ENCODE peak calls at places on chromosomes 13 and 19, in six cellular contexts. One of them, this sample, is unnamed.

GRCh38 chr13:112688560-112689497 is 1.0 kb upstream of the ATP11A start:
- DNase-seq in colonic mucosa: peak
- DNase-seq in CD8-positive, alpha-beta T cell: no peak
- DNase-seq in fibroblast of the aortic adventitia: peak
- DNase-seq in PC-9: no peak
- DNase-seq in IMR-90: no peak
- DNase-seq in this sample: no peak

GRCh38 chr19:5624741-5625140 is 1.9 kb downstream of the SAFB start:
- DNase-seq in colonic mucosa: no peak
- DNase-seq in CD8-positive, alpha-beta T cell: no peak
- DNase-seq in fibroblast of the aortic adventitia: no peak
- DNase-seq in PC-9: no peak
- DNase-seq in IMR-90: no peak
- DNase-seq in this sample: peak

GRCh38 chr19:45187421-45188100 is 9.0 kb downstream of the BLOC1S3 start:
- DNase-seq in colonic mucosa: no peak
- DNase-seq in CD8-positive, alpha-beta T cell: peak
- DNase-seq in fibroblast of the aortic adventitia: no peak
- DNase-seq in PC-9: peak
- DNase-seq in IMR-90: no peak
- DNase-seq in this sample: no peak

GRCh38 chr13:81907973-81908372 is 1567.0 kb upstream of the SPRY2 start:
- DNase-seq in colonic mucosa: no peak
- DNase-seq in CD8-positive, alpha-beta T cell: no peak
- DNase-seq in fibroblast of the aortic adventitia: no peak
- DNase-seq in PC-9: no peak
- DNase-seq in IMR-90: no peak
- DNase-seq in this sample: no peak

GRCh38 chr19:35790981-35791813 is 15.8 kb downstream of the ARHGAP33 start:
- DNase-seq in colonic mucosa: no peak
- DNase-seq in CD8-positive, alpha-beta T cell: no peak
- DNase-seq in fibroblast of the aortic adventitia: no peak
- DNase-seq in PC-9: no peak
- DNase-seq in IMR-90: no peak
- DNase-seq in this sample: no peak

GRCh38 chr19:46755853-46756543 is 9.7 kb upstream of the STRN4 start:
- DNase-seq in colonic mucosa: no peak
- DNase-seq in CD8-positive, alpha-beta T cell: no peak
- DNase-seq in fibroblast of the aortic adventitia: no peak
- DNase-seq in PC-9: no peak
- DNase-seq in IMR-90: no peak
- DNase-seq in this sample: no peak

GRCh38 chr13:51957377-51958216 is 53.7 kb downstream of the ATP7B start:
- DNase-seq in colonic mucosa: no peak
- DNase-seq in CD8-positive, alpha-beta T cell: no peak
- DNase-seq in fibroblast of the aortic adventitia: no peak
- DNase-seq in PC-9: no peak
- DNase-seq in IMR-90: no peak
- DNase-seq in this sample: no peak

GRCh38 chr19:11538232-11539036 is at the start of gene CNN1:
- DNase-seq in colonic mucosa: no peak
- DNase-seq in CD8-positive, alpha-beta T cell: no peak
- DNase-seq in fibroblast of the aortic adventitia: peak
- DNase-seq in PC-9: no peak
- DNase-seq in IMR-90: peak
- DNase-seq in this sample: peak

GRCh38 chr13:110137677-110138008 is 169.3 kb downstream of the COL4A1 start:
- DNase-seq in colonic mucosa: peak
- DNase-seq in CD8-positive, alpha-beta T cell: no peak
- DNase-seq in fibroblast of the aortic adventitia: peak
- DNase-seq in PC-9: peak
- DNase-seq in IMR-90: no peak
- DNase-seq in this sample: no peak

GRCh38 chr13:30159446-30159839 is 147.9 kb downstream of the KATNAL1 start:
- DNase-seq in colonic mucosa: no peak
- DNase-seq in CD8-positive, alpha-beta T cell: no peak
- DNase-seq in fibroblast of the aortic adventitia: peak
- DNase-seq in PC-9: no peak
- DNase-seq in IMR-90: peak
- DNase-seq in this sample: no peak

GRCh38 chr13:39818953-39819352 is 163.5 kb downstream of the COG6 start:
- DNase-seq in colonic mucosa: no peak
- DNase-seq in CD8-positive, alpha-beta T cell: no peak
- DNase-seq in fibroblast of the aortic adventitia: no peak
- DNase-seq in PC-9: no peak
- DNase-seq in IMR-90: peak
- DNase-seq in this sample: no peak

GRCh38 chr19:43594710-43595604 is 977 bp downstream of the IRGQ start:
- DNase-seq in colonic mucosa: peak
- DNase-seq in CD8-positive, alpha-beta T cell: peak
- DNase-seq in fibroblast of the aortic adventitia: peak
- DNase-seq in PC-9: peak
- DNase-seq in IMR-90: peak
- DNase-seq in this sample: peak

GRCh38 chr19:28314771-28315170 is 898.2 kb downstream of the UQCRFS1 start:
- DNase-seq in colonic mucosa: no peak
- DNase-seq in CD8-positive, alpha-beta T cell: no peak
- DNase-seq in fibroblast of the aortic adventitia: no peak
- DNase-seq in PC-9: no peak
- DNase-seq in IMR-90: no peak
- DNase-seq in this sample: no peak

GRCh38 chr13:109330941-109331340 is 455.4 kb downstream of the IRS2 start:
- DNase-seq in colonic mucosa: no peak
- DNase-seq in CD8-positive, alpha-beta T cell: no peak
- DNase-seq in fibroblast of the aortic adventitia: no peak
- DNase-seq in PC-9: no peak
- DNase-seq in IMR-90: peak
- DNase-seq in this sample: no peak

GRCh38 chr13:44967656-44968451 is 21.4 kb downstream of the NUFIP1 start:
- DNase-seq in colonic mucosa: no peak
- DNase-seq in CD8-positive, alpha-beta T cell: no peak
- DNase-seq in fibroblast of the aortic adventitia: peak
- DNase-seq in PC-9: no peak
- DNase-seq in IMR-90: peak
- DNase-seq in this sample: no peak

GRCh38 chr19:7373862-7374261 is 25.1 kb downstream of the ARHGEF18 start:
- DNase-seq in colonic mucosa: no peak
- DNase-seq in CD8-positive, alpha-beta T cell: no peak
- DNase-seq in fibroblast of the aortic adventitia: no peak
- DNase-seq in PC-9: no peak
- DNase-seq in IMR-90: no peak
- DNase-seq in this sample: no peak

GRCh38 chr19:37114001-37114400 is 35.8 kb downstream of the ZNF420 start:
- DNase-seq in colonic mucosa: no peak
- DNase-seq in CD8-positive, alpha-beta T cell: no peak
- DNase-seq in fibroblast of the aortic adventitia: no peak
- DNase-seq in PC-9: no peak
- DNase-seq in IMR-90: no peak
- DNase-seq in this sample: no peak
- TF ChIP-seq CTCF in colonic mucosa: no peak
- TF ChIP-seq CTCF in CD8-positive, alpha-beta T cell: no peak
- TF ChIP-seq CTCF in fibroblast of the aortic adventitia: no peak
- TF ChIP-seq CTCF in PC-9: peak
- TF ChIP-seq CTCF in IMR-90: no peak
- TF ChIP-seq CTCF in this sample: peak

GRCh38 chr13:70104481-70104880 is 3.1 kb upstream of the ATXN8OS start:
- DNase-seq in colonic mucosa: no peak
- DNase-seq in CD8-positive, alpha-beta T cell: no peak
- DNase-seq in fibroblast of the aortic adventitia: no peak
- DNase-seq in PC-9: no peak
- DNase-seq in IMR-90: no peak
- DNase-seq in this sample: no peak

GRCh38 chr13:70098669-70099068 is 9.0 kb upstream of the ATXN8OS start:
- DNase-seq in colonic mucosa: no peak
- DNase-seq in CD8-positive, alpha-beta T cell: no peak
- DNase-seq in fibroblast of the aortic adventitia: no peak
- DNase-seq in PC-9: no peak
- DNase-seq in IMR-90: no peak
- DNase-seq in this sample: no peak
- TF ChIP-seq CTCF in colonic mucosa: peak
- TF ChIP-seq CTCF in CD8-positive, alpha-beta T cell: no peak
- TF ChIP-seq CTCF in fibroblast of the aortic adventitia: no peak
- TF ChIP-seq CTCF in PC-9: peak
- TF ChIP-seq CTCF in IMR-90: no peak
- TF ChIP-seq CTCF in this sample: peak

DNA sequence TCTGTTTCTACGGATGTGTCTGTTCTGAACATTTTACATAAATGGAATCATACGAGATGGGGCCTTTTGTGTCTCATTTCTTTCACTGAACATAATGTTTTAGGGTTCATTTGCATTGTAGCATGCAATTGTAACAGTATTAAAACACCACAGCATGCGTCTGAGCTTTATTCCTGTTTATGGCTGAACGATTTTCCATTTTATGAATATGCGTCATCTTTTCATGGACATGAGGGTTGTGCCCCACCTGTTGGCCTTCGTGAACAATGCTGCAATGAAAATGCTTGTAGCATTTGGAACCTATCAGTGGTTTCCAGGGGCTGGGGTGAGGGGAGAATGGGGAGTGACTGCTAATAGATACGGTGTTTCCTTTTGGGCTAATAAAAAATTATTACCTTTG is 5.1 kb downstream of the OR10H1 start:
- DNase-seq in colonic mucosa: peak
- DNase-seq in CD8-positive, alpha-beta T cell: no peak
- DNase-seq in fibroblast of the aortic adventitia: no peak
- DNase-seq in PC-9: peak
- DNase-seq in IMR-90: no peak
- DNase-seq in this sample: no peak
- TF ChIP-seq CTCF in colonic mucosa: peak
- TF ChIP-seq CTCF in CD8-positive, alpha-beta T cell: no peak
- TF ChIP-seq CTCF in fibroblast of the aortic adventitia: no peak
- TF ChIP-seq CTCF in PC-9: peak
- TF ChIP-seq CTCF in IMR-90: no peak
- TF ChIP-seq CTCF in this sample: no peak

GRCh38 chr19:55383789-55384575 is at the start of gene TMEM238:
- DNase-seq in colonic mucosa: peak
- DNase-seq in CD8-positive, alpha-beta T cell: no peak
- DNase-seq in fibroblast of the aortic adventitia: peak
- DNase-seq in PC-9: peak
- DNase-seq in IMR-90: peak
- DNase-seq in this sample: peak
- TF ChIP-seq CTCF in colonic mucosa: no peak
- TF ChIP-seq CTCF in CD8-positive, alpha-beta T cell: no peak
- TF ChIP-seq CTCF in fibroblast of the aortic adventitia: peak
- TF ChIP-seq CTCF in PC-9: no peak
- TF ChIP-seq CTCF in IMR-90: peak
- TF ChIP-seq CTCF in this sample: no peak

DNA sequence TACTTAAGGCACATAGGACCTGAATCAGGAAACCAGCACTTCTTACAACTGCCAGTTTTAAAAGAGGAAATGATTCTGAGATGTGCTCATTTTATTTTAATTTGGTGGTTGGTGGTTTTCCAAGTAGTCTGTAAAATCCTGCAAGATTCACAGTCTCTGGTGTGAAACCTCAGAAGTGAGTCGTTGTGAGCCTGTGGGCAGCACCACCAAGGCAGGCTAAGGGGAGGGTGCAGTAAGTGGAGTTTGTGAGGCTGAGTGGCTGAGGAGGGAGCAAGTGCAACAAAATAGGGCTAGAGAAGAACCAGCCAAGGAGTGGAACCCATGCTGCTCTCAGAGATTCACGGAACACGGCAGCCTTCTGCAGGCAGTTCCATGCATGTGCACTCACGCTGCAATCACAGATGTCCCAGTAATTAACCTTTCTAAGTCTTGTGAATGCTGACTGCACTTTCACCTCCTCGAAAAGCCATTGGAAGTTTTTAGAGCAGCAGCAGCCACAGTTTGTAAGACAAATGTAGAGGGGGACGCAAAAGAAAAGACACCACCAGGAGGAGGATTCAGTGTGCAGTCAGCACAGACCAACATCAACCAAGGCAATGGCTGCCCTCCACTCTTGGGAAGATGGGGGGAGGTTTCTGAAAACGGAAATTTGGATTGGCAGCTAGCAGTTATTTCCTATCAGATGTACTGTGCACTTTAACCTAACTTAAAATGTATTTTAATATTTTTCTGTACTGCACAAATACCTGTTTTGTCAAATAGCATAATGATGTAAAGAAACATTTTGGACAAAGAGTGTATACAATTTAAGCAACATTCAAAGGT is 44.9 kb downstream of the ESD start:
- DNase-seq in colonic mucosa: no peak
- DNase-seq in CD8-positive, alpha-beta T cell: peak
- DNase-seq in fibroblast of the aortic adventitia: peak
- DNase-seq in PC-9: no peak
- DNase-seq in IMR-90: peak
- DNase-seq in this sample: no peak
- TF ChIP-seq CTCF in colonic mucosa: no peak
- TF ChIP-seq CTCF in CD8-positive, alpha-beta T cell: no peak
- TF ChIP-seq CTCF in fibroblast of the aortic adventitia: peak
- TF ChIP-seq CTCF in PC-9: no peak
- TF ChIP-seq CTCF in IMR-90: no peak
- TF ChIP-seq CTCF in this sample: no peak

GRCh38 chr19:56350416-56351045 is 35.9 kb upstream of the ZSCAN5A start:
- DNase-seq in colonic mucosa: peak
- DNase-seq in CD8-positive, alpha-beta T cell: peak
- DNase-seq in fibroblast of the aortic adventitia: peak
- DNase-seq in PC-9: peak
- DNase-seq in IMR-90: peak
- DNase-seq in this sample: peak
- TF ChIP-seq CTCF in colonic mucosa: peak
- TF ChIP-seq CTCF in CD8-positive, alpha-beta T cell: peak
- TF ChIP-seq CTCF in fibroblast of the aortic adventitia: peak
- TF ChIP-seq CTCF in PC-9: peak
- TF ChIP-seq CTCF in IMR-90: peak
- TF ChIP-seq CTCF in this sample: peak

DNA sequence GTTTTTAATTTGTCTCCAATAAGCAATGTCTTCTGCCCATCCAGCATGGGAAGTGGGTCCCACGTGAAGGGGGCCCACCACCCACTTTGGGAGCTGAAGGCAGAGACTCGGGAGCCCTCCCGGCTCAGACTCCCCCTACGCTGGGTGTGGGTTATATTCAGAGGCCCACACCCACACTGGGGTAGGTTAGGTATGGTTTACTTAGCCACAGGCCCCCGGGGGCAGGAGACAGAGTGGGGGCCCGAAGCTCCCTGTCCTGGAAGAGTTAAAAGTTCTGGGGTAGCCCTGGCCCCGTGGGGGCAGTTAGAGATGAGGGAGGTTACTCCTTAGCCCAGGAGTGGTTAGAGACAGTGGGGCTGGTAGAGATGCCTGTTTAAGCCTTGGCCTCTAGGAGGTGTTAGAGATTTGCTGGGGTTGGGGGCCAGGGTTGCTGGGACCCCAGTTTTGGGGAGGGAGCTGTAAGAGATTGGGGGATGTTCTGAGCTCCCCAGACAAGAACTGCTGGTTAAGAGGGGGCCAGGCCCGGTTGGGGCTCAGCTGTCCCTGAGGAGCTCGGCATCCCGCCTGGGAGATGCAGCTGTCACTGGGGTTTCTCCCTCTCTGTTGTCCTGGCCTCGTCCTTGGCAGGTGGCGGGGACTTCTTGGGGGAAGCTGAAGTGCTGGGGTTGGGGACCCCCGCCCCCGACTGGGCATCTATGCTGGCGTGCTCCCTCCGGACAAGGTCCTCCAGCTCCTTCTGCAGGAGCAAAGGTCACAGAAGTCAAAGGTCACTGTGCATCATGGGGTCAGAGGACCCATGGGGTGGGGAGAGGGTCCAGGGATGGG is 712 bp upstream of the RINL start:
- DNase-seq in colonic mucosa: no peak
- DNase-seq in CD8-positive, alpha-beta T cell: no peak
- DNase-seq in fibroblast of the aortic adventitia: no peak
- DNase-seq in PC-9: no peak
- DNase-seq in IMR-90: no peak
- DNase-seq in this sample: no peak
- TF ChIP-seq CTCF in colonic mucosa: no peak
- TF ChIP-seq CTCF in CD8-positive, alpha-beta T cell: no peak
- TF ChIP-seq CTCF in fibroblast of the aortic adventitia: no peak
- TF ChIP-seq CTCF in PC-9: no peak
- TF ChIP-seq CTCF in IMR-90: no peak
- TF ChIP-seq CTCF in this sample: no peak